ENCODE peak calls at places on chromosomes 7 and 10, in six cellular contexts. One of them, this sample, is unnamed.

GRCh38 chr10:72058989-72059842 is 29.1 kb downstream of the SPOCK2 start:
- DNase-seq in mammary epithelial cell: no peak
- DNase-seq in GM06990: no peak
- DNase-seq in Peyer's patch: no peak
- DNase-seq in AG09319: no peak
- DNase-seq in breast epithelium: no peak
- DNase-seq in this sample: no peak

GRCh38 chr7:39650676-39651075 is 27.3 kb downstream of the RALA start:
- DNase-seq in mammary epithelial cell: no peak
- DNase-seq in GM06990: no peak
- DNase-seq in Peyer's patch: no peak
- DNase-seq in AG09319: peak; percentile 68
- DNase-seq in breast epithelium: no peak
- DNase-seq in this sample: no peak

GRCh38 chr10:77501846-77502251 is 135.8 kb downstream of the KCNMA1 start:
- DNase-seq in mammary epithelial cell: peak; percentile 43
- DNase-seq in GM06990: no peak
- DNase-seq in Peyer's patch: no peak
- DNase-seq in AG09319: no peak
- DNase-seq in breast epithelium: no peak
- DNase-seq in this sample: no peak

GRCh38 chr10:105751688-105752087 is 1110.6 kb downstream of the SORCS3 start:
- DNase-seq in mammary epithelial cell: no peak
- DNase-seq in GM06990: no peak
- DNase-seq in Peyer's patch: no peak
- DNase-seq in AG09319: no peak
- DNase-seq in breast epithelium: no peak
- DNase-seq in this sample: no peak

GRCh38 chr7:98235901-98236300 is 16.1 kb downstream of the TECPR1 start:
- DNase-seq in mammary epithelial cell: no peak
- DNase-seq in GM06990: no peak
- DNase-seq in Peyer's patch: no peak
- DNase-seq in AG09319: no peak
- DNase-seq in breast epithelium: no peak
- DNase-seq in this sample: no peak

GRCh38 chr7:80097756-80098155 is 36.9 kb upstream of the GNAI1 start:
- DNase-seq in mammary epithelial cell: no peak
- DNase-seq in GM06990: no peak
- DNase-seq in Peyer's patch: no peak
- DNase-seq in AG09319: no peak
- DNase-seq in breast epithelium: no peak
- DNase-seq in this sample: no peak

GRCh38 chr10:31975157-31975765 is 46.6 kb upstream of the ARHGAP12 start:
- DNase-seq in mammary epithelial cell: no peak
- DNase-seq in GM06990: no peak
- DNase-seq in Peyer's patch: no peak
- DNase-seq in AG09319: no peak
- DNase-seq in breast epithelium: no peak
- DNase-seq in this sample: no peak

GRCh38 chr7:27868117-27868516 is 128.2 kb downstream of the TAX1BP1 start:
- DNase-seq in mammary epithelial cell: peak; percentile 2
- DNase-seq in GM06990: no peak
- DNase-seq in Peyer's patch: no peak
- DNase-seq in AG09319: no peak
- DNase-seq in breast epithelium: no peak
- DNase-seq in this sample: no peak

GRCh38 chr7:29192811-29193210 is 1.8 kb upstream of the CHN2 start:
- DNase-seq in mammary epithelial cell: no peak
- DNase-seq in GM06990: no peak
- DNase-seq in Peyer's patch: no peak
- DNase-seq in AG09319: no peak
- DNase-seq in breast epithelium: no peak
- DNase-seq in this sample: no peak

GRCh38 chr10:71081912-71082311 is 130.5 kb upstream of the UNC5B start:
- DNase-seq in mammary epithelial cell: no peak
- DNase-seq in GM06990: no peak
- DNase-seq in Peyer's patch: peak; percentile 22
- DNase-seq in AG09319: no peak
- DNase-seq in breast epithelium: peak; percentile 11
- DNase-seq in this sample: no peak

GRCh38 chr10:124559372-124560132 is 97.9 kb downstream of the LHPP start:
- DNase-seq in mammary epithelial cell: no peak
- DNase-seq in GM06990: no peak
- DNase-seq in Peyer's patch: no peak
- DNase-seq in AG09319: no peak
- DNase-seq in breast epithelium: no peak
- DNase-seq in this sample: no peak

GRCh38 chr10:18960466-18961079 is 88.0 kb upstream of the MALRD1 start:
- DNase-seq in mammary epithelial cell: no peak
- DNase-seq in GM06990: no peak
- DNase-seq in Peyer's patch: no peak
- DNase-seq in AG09319: no peak
- DNase-seq in breast epithelium: no peak
- DNase-seq in this sample: no peak

GRCh38 chr7:130418306-130418705 is 22.5 kb downstream of the CEP41 start:
- DNase-seq in mammary epithelial cell: peak; percentile 82
- DNase-seq in GM06990: no peak
- DNase-seq in Peyer's patch: no peak
- DNase-seq in AG09319: no peak
- DNase-seq in breast epithelium: no peak
- DNase-seq in this sample: no peak

GRCh38 chr10:43218206-43218950 is 48.5 kb downstream of the RASGEF1A start:
- DNase-seq in mammary epithelial cell: peak; percentile 71
- DNase-seq in GM06990: no peak
- DNase-seq in Peyer's patch: no peak
- DNase-seq in AG09319: peak; percentile 4
- DNase-seq in breast epithelium: peak; percentile 85
- DNase-seq in this sample: no peak

GRCh38 chr10:78623577-78624215 is 445.1 kb upstream of the ZMIZ1 start:
- DNase-seq in mammary epithelial cell: peak; percentile 74
- DNase-seq in GM06990: no peak
- DNase-seq in Peyer's patch: peak; percentile 53
- DNase-seq in AG09319: peak; percentile 7
- DNase-seq in breast epithelium: peak; percentile 22
- DNase-seq in this sample: no peak

GRCh38 chr10:131851332-131851731 is 49.5 kb upstream of the PPP2R2D start:
- DNase-seq in mammary epithelial cell: no peak
- DNase-seq in GM06990: no peak
- DNase-seq in Peyer's patch: peak; percentile 25
- DNase-seq in AG09319: no peak
- DNase-seq in breast epithelium: no peak
- DNase-seq in this sample: no peak

GRCh38 chr7:4745971-4746919 is 29.2 kb upstream of the AP5Z1 start:
- DNase-seq in mammary epithelial cell: peak; percentile 72
- DNase-seq in GM06990: peak; percentile 44
- DNase-seq in Peyer's patch: peak; percentile 67
- DNase-seq in AG09319: peak; percentile 44
- DNase-seq in breast epithelium: no peak
- DNase-seq in this sample: no peak

GRCh38 chr7:93036807-93037206 is 81.0 kb downstream of the SAMD9 start:
- DNase-seq in mammary epithelial cell: peak; percentile 50
- DNase-seq in GM06990: peak; percentile 68
- DNase-seq in Peyer's patch: no peak
- DNase-seq in AG09319: no peak
- DNase-seq in breast epithelium: no peak
- DNase-seq in this sample: no peak

GRCh38 chr7:145382762-145383161 is 546.9 kb upstream of the TPK1 start:
- DNase-seq in mammary epithelial cell: no peak
- DNase-seq in GM06990: no peak
- DNase-seq in Peyer's patch: no peak
- DNase-seq in AG09319: no peak
- DNase-seq in breast epithelium: no peak
- DNase-seq in this sample: no peak

GRCh38 chr10:72170733-72171132 is 45.1 kb upstream of the ANAPC16 start:
- DNase-seq in mammary epithelial cell: no peak
- DNase-seq in GM06990: no peak
- DNase-seq in Peyer's patch: no peak
- DNase-seq in AG09319: no peak
- DNase-seq in breast epithelium: no peak
- DNase-seq in this sample: no peak

GRCh38 chr7:123784263-123784662 is 35.5 kb upstream of the WASL start:
- DNase-seq in mammary epithelial cell: no peak
- DNase-seq in GM06990: no peak
- DNase-seq in Peyer's patch: no peak
- DNase-seq in AG09319: no peak
- DNase-seq in breast epithelium: no peak
- DNase-seq in this sample: no peak

GRCh38 chr7:4003536-4003935 is 678.6 kb upstream of the FOXK1 start:
- DNase-seq in mammary epithelial cell: peak; percentile 31
- DNase-seq in GM06990: no peak
- DNase-seq in Peyer's patch: no peak
- DNase-seq in AG09319: no peak
- DNase-seq in breast epithelium: no peak
- DNase-seq in this sample: no peak

GRCh38 chr7:142603870-142604448 is 145.3 kb upstream of the PRSS1 start:
- DNase-seq in mammary epithelial cell: peak; percentile 32
- DNase-seq in GM06990: no peak
- DNase-seq in Peyer's patch: peak; percentile 85
- DNase-seq in AG09319: peak; percentile 29
- DNase-seq in breast epithelium: no peak
- DNase-seq in this sample: no peak

GRCh38 chr7:7122701-7123281 is 59.6 kb upstream of the C1GALT1 start:
- DNase-seq in mammary epithelial cell: peak; percentile 82
- DNase-seq in GM06990: no peak
- DNase-seq in Peyer's patch: no peak
- DNase-seq in AG09319: peak; percentile 67
- DNase-seq in breast epithelium: no peak
- DNase-seq in this sample: no peak

GRCh38 chr10:15265558-15265957 is 97.1 kb upstream of the NMT2 start:
- DNase-seq in mammary epithelial cell: no peak
- DNase-seq in GM06990: no peak
- DNase-seq in Peyer's patch: no peak
- DNase-seq in AG09319: no peak
- DNase-seq in breast epithelium: no peak
- DNase-seq in this sample: no peak

GRCh38 chr10:15266117-15266516 is 97.6 kb upstream of the NMT2 start:
- DNase-seq in mammary epithelial cell: no peak
- DNase-seq in GM06990: no peak
- DNase-seq in Peyer's patch: no peak
- DNase-seq in AG09319: no peak
- DNase-seq in breast epithelium: no peak
- DNase-seq in this sample: no peak

GRCh38 chr10:15263657-15264323 is 95.3 kb upstream of the NMT2 start:
- DNase-seq in mammary epithelial cell: no peak
- DNase-seq in GM06990: no peak
- DNase-seq in Peyer's patch: no peak
- DNase-seq in AG09319: no peak
- DNase-seq in breast epithelium: no peak
- DNase-seq in this sample: no peak

GRCh38 chr10:15265076-15265475 is 96.6 kb upstream of the NMT2 start:
- DNase-seq in mammary epithelial cell: no peak
- DNase-seq in GM06990: no peak
- DNase-seq in Peyer's patch: no peak
- DNase-seq in AG09319: no peak
- DNase-seq in breast epithelium: no peak
- DNase-seq in this sample: no peak

DNA sequence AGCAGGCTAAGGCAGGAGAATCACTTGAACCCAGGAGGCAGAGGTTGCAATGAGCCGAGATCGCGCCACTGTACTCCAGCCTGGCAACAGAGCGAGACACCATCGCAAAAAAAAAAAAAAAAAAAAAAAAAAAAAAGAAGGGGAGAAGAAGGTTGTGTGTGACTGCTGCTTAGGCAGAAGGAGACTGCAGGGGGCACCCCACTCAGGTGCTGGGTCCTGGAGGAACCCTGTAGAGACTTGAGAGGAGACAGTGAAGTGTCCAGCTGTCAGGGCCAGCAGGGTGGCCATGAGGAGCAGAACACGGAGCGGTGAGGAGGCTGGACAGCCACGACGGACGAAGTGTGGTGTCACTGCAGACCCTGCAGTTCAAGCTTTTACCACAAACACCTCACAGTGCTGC is 99.0 kb upstream of the NMT2 start:
- DNase-seq in mammary epithelial cell: no peak
- DNase-seq in GM06990: no peak
- DNase-seq in Peyer's patch: no peak
- DNase-seq in AG09319: no peak
- DNase-seq in breast epithelium: no peak
- DNase-seq in this sample: no peak
- TF ChIP-seq CTCF in mammary epithelial cell: no peak
- TF ChIP-seq CTCF in GM06990: no peak
- TF ChIP-seq CTCF in Peyer's patch: no peak
- TF ChIP-seq CTCF in AG09319: no peak
- TF ChIP-seq CTCF in breast epithelium: no peak
- TF ChIP-seq CTCF in this sample: no peak

GRCh38 chr7:81256991-81257390 is 338.1 kb upstream of the SEMA3C start:
- DNase-seq in mammary epithelial cell: no peak
- DNase-seq in GM06990: no peak
- DNase-seq in Peyer's patch: no peak
- DNase-seq in AG09319: no peak
- DNase-seq in breast epithelium: no peak
- DNase-seq in this sample: no peak
- TF ChIP-seq CTCF in mammary epithelial cell: no peak
- TF ChIP-seq CTCF in GM06990: no peak
- TF ChIP-seq CTCF in Peyer's patch: no peak
- TF ChIP-seq CTCF in AG09319: peak; percentile 23
- TF ChIP-seq CTCF in breast epithelium: no peak
- TF ChIP-seq CTCF in this sample: no peak

DNA sequence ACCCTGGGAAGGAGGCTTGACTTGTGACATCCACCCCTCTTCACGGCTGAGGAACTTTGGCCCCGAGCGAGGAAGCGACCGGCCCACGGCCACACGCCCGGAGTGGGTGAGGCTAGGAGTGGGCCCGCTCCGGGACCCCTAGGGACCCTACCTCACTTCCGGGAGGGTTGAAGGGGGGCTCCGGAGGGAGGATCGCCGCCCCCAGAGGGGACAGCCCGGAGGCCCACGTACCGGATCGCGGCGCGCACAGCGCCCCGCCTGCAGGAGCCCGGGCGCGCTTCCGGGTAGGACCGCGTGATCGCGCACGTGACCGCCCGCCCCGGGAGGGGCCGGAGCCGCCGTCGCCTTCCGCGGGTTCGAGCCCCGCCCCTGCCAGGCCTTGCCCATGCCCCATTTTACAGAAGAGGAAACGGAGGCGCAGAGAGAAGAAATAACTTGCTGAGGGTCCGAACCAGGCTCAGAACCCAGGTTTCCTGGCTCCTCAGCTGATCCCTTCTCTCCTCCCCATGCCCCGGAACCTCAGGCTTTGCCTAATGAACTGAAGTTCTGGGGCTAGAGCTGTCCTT is at the start of gene HPS1:
- DNase-seq in mammary epithelial cell: peak; percentile 57
- DNase-seq in GM06990: peak; percentile 92
- DNase-seq in Peyer's patch: peak; percentile 93
- DNase-seq in AG09319: peak; percentile 39
- DNase-seq in breast epithelium: peak; percentile 62
- DNase-seq in this sample: peak; percentile 93
- TF ChIP-seq CTCF in mammary epithelial cell: no peak
- TF ChIP-seq CTCF in GM06990: no peak
- TF ChIP-seq CTCF in Peyer's patch: no peak
- TF ChIP-seq CTCF in AG09319: no peak
- TF ChIP-seq CTCF in breast epithelium: no peak
- TF ChIP-seq CTCF in this sample: no peak

DNA sequence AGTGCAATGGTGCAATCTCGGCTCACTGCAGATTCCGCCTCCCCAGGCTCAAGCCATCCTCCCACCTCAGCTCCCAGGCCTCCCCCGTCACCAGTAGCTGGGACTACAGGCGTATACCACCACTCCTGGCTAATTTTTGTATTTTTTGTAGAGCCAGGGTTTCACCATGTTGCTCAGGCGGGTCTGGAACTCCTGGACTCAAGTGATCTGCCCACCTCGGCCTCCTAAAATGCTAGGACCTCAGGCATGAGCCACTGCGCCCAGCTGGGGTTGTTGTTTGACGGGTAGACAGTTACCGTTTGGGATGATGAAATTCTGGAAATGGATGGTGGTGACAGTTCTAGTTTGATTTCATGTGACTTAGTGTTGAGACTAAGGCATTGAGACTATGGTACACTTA is 15.3 kb downstream of the CALML3 start:
- DNase-seq in mammary epithelial cell: no peak
- DNase-seq in GM06990: no peak
- DNase-seq in Peyer's patch: peak; percentile 27
- DNase-seq in AG09319: no peak
- DNase-seq in breast epithelium: no peak
- DNase-seq in this sample: no peak
- TF ChIP-seq CTCF in mammary epithelial cell: no peak
- TF ChIP-seq CTCF in GM06990: no peak
- TF ChIP-seq CTCF in Peyer's patch: no peak
- TF ChIP-seq CTCF in AG09319: no peak
- TF ChIP-seq CTCF in breast epithelium: no peak
- TF ChIP-seq CTCF in this sample: no peak